ENCODE peak calls at places on chromosomes 16 and 17, in four cellular contexts. A, B, I and U are unnamed samples.

GRCh38 chr17:75404223-75404738 is 1.2 kb downstream of the GRB2 start:
- DNase-seq in A (peak), B (peak), I (peak), U (peak)

GRCh38 chr17:30824002-30824355 is 513 bp downstream of the CRLF3 start:
- DNase-seq in A (peak), B (no peak), I (no peak), U (no peak)

GRCh38 chr16:55330726-55331647 is 7.0 kb downstream of the IRX6 start:
- DNase-seq in A (no peak), B (no peak), I (no peak), U (no peak)

GRCh38 chr17:5364156-5364555 is 55.3 kb downstream of the NUP88 start:
- DNase-seq in A (no peak), B (no peak), I (no peak), U (no peak)

GRCh38 chr16:9258423-9259051 is 167.1 kb downstream of the HAPSTR1 start:
- DNase-seq in A (peak), B (no peak), I (peak), U (peak)

GRCh38 chr16:46976550-46976949 is 3.1 kb upstream of the DNAJA2 start:
- DNase-seq in A (no peak), B (no peak), I (no peak), U (no peak)

GRCh38 chr17:75457047-75457654 is 716 bp downstream of the TMEM94 start:
- DNase-seq in A (no peak), B (no peak), I (peak), U (peak)

GRCh38 chr17:27756467-27757371 is 43.6 kb downstream of the NOS2 start:
- DNase-seq in A (peak), B (peak), I (peak), U (peak)

GRCh38 chr16:52451971-52452421 is 94.9 kb downstream of the TOX3 start:
- DNase-seq in A (no peak), B (no peak), I (no peak), U (no peak)

GRCh38 chr16:50298591-50299507 is 32.5 kb downstream of the ADCY7 start:
- DNase-seq in A (no peak), B (peak), I (no peak), U (no peak)

GRCh38 chr16:76237471-76237870 is 39.7 kb upstream of the CNTNAP4 start:
- DNase-seq in A (no peak), B (no peak), I (no peak), U (no peak)

GRCh38 chr16:21256636-21257035 is 21.5 kb downstream of the CRYM start:
- DNase-seq in A (no peak), B (no peak), I (no peak), U (no peak)

GRCh38 chr16:79656537-79657115 is 56.1 kb upstream of the MAF start:
- DNase-seq in A (no peak), B (no peak), I (no peak), U (no peak)

GRCh38 chr16:10618710-10619209 is 38.4 kb upstream of the EMP2 start:
- DNase-seq in A (no peak), B (no peak), I (no peak), U (no peak)

GRCh38 chr16:10614685-10615084 is 34.3 kb upstream of the EMP2 start:
- DNase-seq in A (no peak), B (no peak), I (no peak), U (no peak)

GRCh38 chr16:10616395-10616743 is 36.0 kb upstream of the EMP2 start:
- DNase-seq in A (no peak), B (no peak), I (no peak), U (no peak)

GRCh38 chr16:10617662-10618420 is 37.4 kb upstream of the EMP2 start:
- DNase-seq in A (no peak), B (no peak), I (no peak), U (peak)

DNA sequence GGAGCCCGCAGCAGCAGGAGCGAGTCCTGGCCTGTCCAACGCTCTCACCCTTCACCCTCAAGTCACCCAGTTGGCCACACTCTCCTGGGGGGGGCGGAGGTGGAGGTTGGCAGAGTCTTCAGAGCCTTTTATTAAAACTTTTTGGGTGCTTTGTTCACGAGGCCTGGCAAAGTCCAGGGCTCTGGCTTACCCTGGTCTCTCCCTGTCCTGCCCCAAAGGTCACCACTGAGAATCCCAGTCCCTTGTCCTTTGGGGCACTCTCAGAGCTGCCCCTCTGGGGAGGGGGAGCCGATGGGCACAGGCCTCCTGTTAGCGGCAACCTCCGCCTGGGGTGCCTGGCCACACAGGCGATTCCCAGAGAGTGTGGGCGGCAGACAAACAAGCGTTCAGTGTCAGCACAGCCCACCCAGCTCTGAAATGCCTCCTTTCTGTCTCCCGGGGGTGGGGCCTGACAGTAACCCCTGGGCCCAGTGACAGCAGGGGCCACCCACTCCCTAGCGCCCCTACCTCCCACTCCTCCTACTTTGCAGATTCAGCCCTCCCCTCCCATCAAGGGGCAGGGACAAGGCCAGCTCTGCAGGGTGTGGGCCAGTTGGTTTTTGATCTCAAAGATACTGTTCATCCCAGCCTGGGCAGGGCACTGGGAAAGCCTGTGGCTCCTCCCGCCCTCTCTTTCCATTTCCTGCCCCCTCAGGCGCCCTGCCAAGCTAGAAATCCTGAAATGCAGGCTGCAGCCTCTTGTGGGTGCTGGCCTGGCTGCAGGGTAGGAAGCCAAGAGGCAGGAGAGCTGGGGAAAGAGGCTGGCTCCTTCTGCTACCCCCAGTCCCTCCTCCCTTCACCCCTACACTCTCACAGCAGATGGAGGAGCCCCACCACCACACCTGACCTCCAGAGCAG is 36.6 kb upstream of the EMP2 start:
- DNase-seq in A (no peak), B (no peak), I (peak), U (no peak)
- TF ChIP-seq CTCF in A (no peak), B (no peak), I (no peak), U (no peak)

DNA sequence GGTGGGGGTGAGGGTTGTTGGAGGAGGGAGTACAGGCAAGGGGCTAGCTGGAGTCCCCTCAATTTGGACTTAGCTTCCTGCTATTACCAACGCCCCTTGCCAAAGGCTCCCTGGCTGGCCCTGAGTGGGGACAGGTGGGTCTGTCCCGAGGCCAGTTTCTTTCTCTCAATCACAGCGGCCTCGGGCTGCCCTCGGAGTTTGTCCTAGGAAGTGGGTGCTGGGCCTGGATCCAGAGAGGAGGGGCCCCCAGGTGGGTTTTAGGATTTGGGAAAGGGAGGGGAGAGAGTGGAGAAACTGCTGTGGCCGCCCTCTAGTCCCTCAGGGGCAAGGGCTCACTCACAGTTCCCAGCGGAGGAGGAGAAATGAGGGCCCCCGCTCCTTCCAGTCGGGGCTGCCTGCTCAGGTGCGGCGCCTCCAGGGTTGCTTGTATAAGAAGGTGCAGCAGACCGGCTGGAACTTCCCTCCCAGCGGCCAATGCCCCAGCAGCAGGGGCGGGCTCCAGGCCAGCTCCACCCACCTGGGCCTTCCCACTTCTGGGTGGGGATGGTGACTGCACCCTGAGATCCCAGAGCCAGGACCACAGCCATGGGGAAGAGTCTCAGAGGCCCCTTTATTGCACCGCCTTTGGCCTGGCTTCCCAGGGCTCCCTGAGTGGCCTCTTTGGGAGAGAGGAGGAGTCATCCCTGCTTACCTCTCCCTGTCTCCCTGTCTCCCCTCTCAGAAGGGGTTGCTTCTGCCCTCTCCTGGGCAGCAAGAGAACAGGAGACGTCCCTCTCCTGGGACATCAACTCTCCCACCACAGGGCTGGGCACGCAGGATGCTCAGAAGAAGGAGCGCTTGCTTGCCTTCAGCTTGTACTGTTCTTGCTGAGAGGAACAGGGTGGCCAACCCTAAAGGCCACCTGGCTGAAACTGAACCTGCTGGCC is 112.0 kb upstream of the SMURF2 start:
- DNase-seq in A (peak), B (peak), I (no peak), U (no peak)
- TF ChIP-seq CTCF in A (peak), B (no peak), I (peak), U (no peak)

DNA sequence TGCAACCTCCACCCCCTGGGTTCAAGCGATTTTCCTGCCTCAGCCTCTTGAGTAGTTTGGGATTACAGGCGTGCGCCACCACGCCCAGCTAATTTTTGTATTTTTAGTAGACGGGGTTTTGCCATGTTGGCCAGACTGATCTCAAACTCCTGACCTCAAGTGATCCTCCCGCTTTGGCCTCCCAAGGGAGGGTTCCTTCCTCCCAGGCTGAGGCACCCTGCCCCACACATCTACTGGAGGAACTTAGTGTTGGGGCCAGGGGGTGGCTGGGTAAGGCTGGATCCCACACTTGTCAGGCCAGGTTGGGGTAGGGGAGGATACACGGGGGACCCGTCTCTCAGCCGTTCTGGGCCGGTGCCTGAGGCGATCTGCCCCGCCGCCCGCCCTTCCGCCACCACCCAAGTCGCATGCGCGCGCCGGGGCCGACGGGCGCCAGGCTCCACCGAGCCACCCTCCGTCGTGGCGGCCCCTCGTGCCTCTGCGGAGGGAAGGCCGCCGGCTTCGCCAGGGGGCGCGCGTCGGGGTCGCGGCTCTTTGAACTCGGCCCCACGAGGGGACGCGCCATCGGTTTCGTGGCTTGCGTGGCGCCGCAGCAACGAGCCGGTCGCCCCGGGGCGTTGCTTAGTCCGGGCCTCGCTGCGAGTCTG is 15.9 kb downstream of the GRB7 start:
- DNase-seq in A (no peak), B (peak), I (no peak), U (peak)
- TF ChIP-seq CTCF in A (no peak), B (no peak), I (no peak), U (no peak)

DNA sequence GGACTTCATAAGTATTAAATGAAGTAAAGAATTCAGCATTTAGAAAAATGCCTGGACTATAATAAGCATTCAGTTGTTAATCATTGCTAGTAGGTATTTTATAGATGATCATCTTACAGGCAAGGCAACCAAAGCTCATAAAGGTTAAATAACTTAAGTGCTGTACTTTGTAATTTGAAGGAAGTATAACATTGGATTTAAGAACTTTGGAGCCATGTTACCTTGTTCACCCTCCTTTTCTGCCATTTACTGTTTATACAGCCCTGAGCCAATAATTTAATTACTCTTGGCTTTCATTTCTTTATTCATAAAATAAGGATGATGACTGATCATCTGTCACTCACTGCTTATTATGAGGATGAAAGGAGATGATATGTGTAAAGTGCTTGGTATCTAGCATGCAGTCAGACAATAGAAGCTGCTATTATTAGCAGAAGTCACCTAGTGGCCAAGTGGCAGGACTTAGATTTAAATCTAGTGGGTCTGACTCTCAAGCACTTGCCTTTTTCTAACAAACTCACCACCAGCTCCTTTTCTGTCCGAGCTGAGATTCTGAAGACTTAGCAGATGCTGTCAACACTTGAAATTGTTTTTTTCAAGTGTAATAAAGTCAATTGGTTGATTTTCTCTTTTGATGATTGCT is 18.2 kb upstream of the DDX52 start:
- DNase-seq in A (peak), B (no peak), I (no peak), U (no peak)
- TF ChIP-seq CTCF in A (no peak), B (no peak), I (peak), U (no peak)